ENCODE peak calls at places on chromosome 17, in ten cellular contexts. W, S, X, Z, K, N, E, D, T and A are unnamed samples.

GRCh38 chr17:41474863-41475262 is 6.1 kb downstream of the KRT35 start:
- DNase-seq in W (no peak), S (no peak), X (peak; percentile 52), Z (no peak), K (no peak), N (no peak), E (no peak), D (no peak), T (no peak), A (no peak)

GRCh38 chr17:81044764-81045589 is 10.0 kb downstream of the BAIAP2 start:
- DNase-seq in W (no peak), S (peak; percentile 47), X (peak; percentile 63), Z (no peak), K (peak; percentile 80), N (no peak), E (no peak), D (no peak), T (peak; percentile 90), A (peak; percentile 38)

GRCh38 chr17:4845128-4845527 is 12.0 kb downstream of the MINK1 start:
- DNase-seq in W (peak; percentile 37), S (no peak), X (no peak), Z (no peak), K (no peak), N (no peak), E (no peak), D (no peak), T (no peak), A (no peak)

GRCh38 chr17:73030995-73031394 is 61.5 kb downstream of the SLC39A11 start:
- DNase-seq in W (no peak), S (no peak), X (no peak), Z (no peak), K (no peak), N (no peak), E (no peak), D (no peak), T (no peak), A (no peak)

GRCh38 chr17:39981207-39982068 is 831 bp downstream of the PSMD3 start:
- DNase-seq in W (peak; percentile 13), S (no peak), X (no peak), Z (no peak), K (no peak), N (no peak), E (no peak), D (peak; percentile 8), T (no peak), A (no peak)

GRCh38 chr17:18213666-18214270 is 11.7 kb upstream of the LLGL1 start:
- DNase-seq in W (no peak), S (no peak), X (no peak), Z (no peak), K (no peak), N (no peak), E (no peak), D (no peak), T (no peak), A (no peak)

GRCh38 chr17:26774291-26775218 is 519.4 kb upstream of the WSB1 start:
- DNase-seq in W (no peak), S (no peak), X (no peak), Z (no peak), K (no peak), N (no peak), E (no peak), D (no peak), T (peak; percentile 46), A (no peak)

GRCh38 chr17:62848334-62848733 is 40.2 kb upstream of the MARCHF10 start:
- DNase-seq in W (no peak), S (no peak), X (no peak), Z (no peak), K (no peak), N (no peak), E (no peak), D (no peak), T (no peak), A (no peak)

GRCh38 chr17:55601874-55602364 is 90.7 kb upstream of the SMIM36 start:
- DNase-seq in W (no peak), S (peak; percentile 35), X (peak; percentile 87), Z (no peak), K (peak; percentile 75), N (peak; percentile 45), E (no peak), D (peak; percentile 81), T (no peak), A (no peak)

GRCh38 chr17:42809250-42809649 is 10.6 kb downstream of the CNTD1 start:
- DNase-seq in W (no peak), S (no peak), X (peak; percentile 85), Z (no peak), K (peak; percentile 89), N (no peak), E (no peak), D (no peak), T (no peak), A (no peak)

GRCh38 chr17:82772026-82772425 is 20.2 kb downstream of the TBCD start:
- DNase-seq in W (no peak), S (no peak), X (peak; percentile 74), Z (no peak), K (peak; percentile 81), N (no peak), E (no peak), D (no peak), T (no peak), A (no peak)

GRCh38 chr17:6374271-6374691 is 60.6 kb downstream of the AIPL1 start:
- DNase-seq in W (no peak), S (no peak), X (no peak), Z (no peak), K (no peak), N (no peak), E (no peak), D (peak; percentile 18), T (no peak), A (peak; percentile 10)

GRCh38 chr17:39963826-39964225 is 1.0 kb downstream of the GSDMA start:
- DNase-seq in W (no peak), S (no peak), X (no peak), Z (no peak), K (no peak), N (no peak), E (no peak), D (no peak), T (no peak), A (no peak)

GRCh38 chr17:72152392-72152727 is 31.5 kb downstream of the SOX9 start:
- DNase-seq in W (peak; percentile 28), S (no peak), X (peak; percentile 13), Z (no peak), K (peak; percentile 56), N (no peak), E (no peak), D (no peak), T (no peak), A (no peak)

GRCh38 chr17:72101526-72101925 is 19.3 kb upstream of the SOX9 start:
- DNase-seq in W (no peak), S (no peak), X (no peak), Z (no peak), K (no peak), N (no peak), E (no peak), D (no peak), T (no peak), A (no peak)

GRCh38 chr17:7041607-7042506 is 2.0 kb downstream of the SLC16A11 start:
- DNase-seq in W (no peak), S (no peak), X (no peak), Z (no peak), K (no peak), N (peak; percentile 63), E (no peak), D (peak; percentile 45), T (no peak), A (no peak)

GRCh38 chr17:19346351-19347255 is 15.9 kb downstream of the B9D1 start:
- DNase-seq in W (no peak), S (no peak), X (peak; percentile 93), Z (no peak), K (peak; percentile 92), N (peak; percentile 59), E (no peak), D (no peak), T (peak; percentile 83), A (no peak)

GRCh38 chr17:80996422-80997305 is 5.0 kb downstream of the CHMP6 start:
- DNase-seq in W (no peak), S (no peak), X (no peak), Z (no peak), K (no peak), N (no peak), E (no peak), D (no peak), T (no peak), A (no peak)

GRCh38 chr17:28384281-28385036 is 13.0 kb downstream of the SARM1 start:
- DNase-seq in W (no peak), S (no peak), X (no peak), Z (no peak), K (no peak), N (peak; percentile 85), E (no peak), D (peak; percentile 52), T (peak; percentile 57), A (peak; percentile 93)

GRCh38 chr17:75010683-75011406 is 1.6 kb upstream of the MRPL58 start:
- DNase-seq in W (no peak), S (peak; percentile 52), X (peak; percentile 36), Z (no peak), K (peak; percentile 42), N (no peak), E (no peak), D (no peak), T (peak; percentile 83), A (no peak)

GRCh38 chr17:63440127-63440769 is 5.9 kb downstream of the CYB561 start:
- DNase-seq in W (no peak), S (no peak), X (no peak), Z (no peak), K (no peak), N (no peak), E (no peak), D (no peak), T (no peak), A (no peak)

GRCh38 chr17:38893113-38893512 is 23.3 kb downstream of the LASP1 start:
- DNase-seq in W (no peak), S (no peak), X (no peak), Z (no peak), K (no peak), N (no peak), E (no peak), D (no peak), T (no peak), A (no peak)

GRCh38 chr17:50097455-50097854 is 2.3 kb downstream of the PDK2 start:
- DNase-seq in W (no peak), S (no peak), X (no peak), Z (no peak), K (no peak), N (no peak), E (no peak), D (no peak), T (no peak), A (no peak)

GRCh38 chr17:43220511-43221125 is 7.8 kb downstream of the CCDC200 start:
- DNase-seq in W (no peak), S (no peak), X (no peak), Z (no peak), K (no peak), N (no peak), E (no peak), D (peak; percentile 10), T (no peak), A (no peak)

GRCh38 chr17:57377094-57377493 is 120.8 kb downstream of the MSI2 start:
- DNase-seq in W (no peak), S (no peak), X (no peak), Z (no peak), K (no peak), N (no peak), E (no peak), D (no peak), T (no peak), A (no peak)

GRCh38 chr17:39671651-39672521 is 3.6 kb downstream of the PNMT start:
- DNase-seq in W (no peak), S (peak; percentile 21), X (peak; percentile 35), Z (no peak), K (peak; percentile 46), N (no peak), E (no peak), D (peak; percentile 79), T (peak; percentile 61), A (no peak)